ENCODE peak calls at places on chromosomes 6 and 20, in nine cellular contexts. N is NCI-H82; Q is IMR-90; H is SW480; S is dermis microvascular lymphatic vessel endothelial cell; O is endodermal cell; U is T-helper 1 cell; B is AG08395; F is CD8-positive, alpha-beta memory T cell. I is an unnamed sample.

GRCh38 chr20:8360035-8360434 is 228.0 kb downstream of the PLCB1 start:
- DNase-seq in B (no peak), S (no peak), O (peak; percentile 78), N (no peak), Q (no peak), U (no peak), H (no peak), F (no peak), I (peak; percentile 89)

GRCh38 chr6:107823047-107823557 is 1.0 kb downstream of the SCML4 start:
- DNase-seq in F (peak; percentile 33), B (no peak), U (peak; percentile 68), Q (no peak), N (no peak), S (no peak), O (no peak), H (no peak), I (no peak)

GRCh38 chr20:11372831-11373230 is 544.9 kb upstream of the BTBD3 start:
- DNase-seq in H (no peak), S (no peak), U (no peak), N (no peak), Q (no peak), O (no peak), F (no peak), B (no peak), I (peak; percentile 25)

GRCh38 chr6:167130712-167131684 is 8.1 kb downstream of the CCR6 start:
- DNase-seq in U (no peak), B (no peak), N (no peak), Q (no peak), F (no peak), S (no peak), O (no peak), H (peak; percentile 49), I (no peak)

GRCh38 chr20:3716195-3716834 is 3.9 kb upstream of the SIGLEC1 start:
- DNase-seq in S (no peak), Q (peak; percentile 37), O (peak; percentile 86), N (peak; percentile 79), B (peak; percentile 64), H (peak; percentile 72), F (no peak), U (peak; percentile 25), I (peak; percentile 80)

GRCh38 chr6:53107091-53107490 is 41.5 kb downstream of the GCM1 start:
- DNase-seq in U (no peak), Q (peak; percentile 50), N (no peak), F (no peak), H (no peak), B (peak; percentile 74), S (no peak), O (peak; percentile 33), I (no peak)

GRCh38 chr6:43012364-43012763 is 1.4 kb downstream of the MEA1 start:
- DNase-seq in N (no peak), O (no peak), B (no peak), F (no peak), H (no peak), U (no peak), S (no peak), Q (no peak), I (no peak)

GRCh38 chr6:53603381-53604121 is 58.6 kb upstream of the GCLC start:
- DNase-seq in S (no peak), Q (peak; percentile 47), H (no peak), O (no peak), U (no peak), B (no peak), N (no peak), F (no peak), I (no peak)

GRCh38 chr6:148451690-148452089 is 109.1 kb downstream of the SASH1 start:
- DNase-seq in S (peak; percentile 91), O (peak; percentile 16), H (no peak), F (no peak), N (no peak), B (no peak), Q (no peak), U (peak; percentile 7), I (no peak)

GRCh38 chr6:32439708-32440214 is at the start of gene HLA-DRA:
- DNase-seq in S (peak; percentile 39), O (peak; percentile 51), F (no peak), B (peak; percentile 66), Q (peak; percentile 33), U (peak; percentile 91), N (peak; percentile 71), H (peak; percentile 61), I (peak; percentile 77)

GRCh38 chr6:31651602-31652191 is 764 bp downstream of the BAG6 start:
- DNase-seq in B (peak; percentile 87), N (peak; percentile 92), H (peak; percentile 77), U (peak; percentile 78), O (no peak), Q (peak; percentile 80), S (peak; percentile 92), F (no peak), I (peak; percentile 96)

GRCh38 chr6:89944181-89944755 is 50.0 kb downstream of the GJA10 start:
- DNase-seq in U (no peak), O (no peak), B (no peak), H (no peak), N (no peak), F (no peak), S (no peak), Q (peak; percentile 25), I (no peak)

GRCh38 chr20:1707588-1708449 is 50.2 kb upstream of the SIRPG start:
- DNase-seq in S (no peak), B (no peak), Q (no peak), F (no peak), O (no peak), N (no peak), H (no peak), U (no peak), I (no peak)

GRCh38 chr6:159766923-159767322 is 5.1 kb downstream of the ACAT2 start:
- DNase-seq in Q (peak; percentile 72), B (no peak), N (no peak), S (no peak), F (no peak), U (no peak), O (no peak), H (no peak), I (no peak)

GRCh38 chr6:150448221-150448620 is 79.4 kb downstream of the IYD start:
- DNase-seq in H (no peak), O (no peak), N (no peak), Q (no peak), F (no peak), S (no peak), U (no peak), B (no peak), I (peak; percentile 25)

GRCh38 chr6:15515660-15516375 is 147.0 kb downstream of the DTNBP1 start:
- DNase-seq in N (no peak), F (no peak), Q (no peak), H (no peak), B (no peak), U (no peak), S (no peak), O (no peak), I (no peak)

GRCh38 chr6:81130969-81131368 is 621.5 kb downstream of the TENT5A start:
- DNase-seq in U (no peak), H (no peak), F (no peak), Q (no peak), S (no peak), B (no peak), N (no peak), O (no peak), I (no peak)

GRCh38 chr20:19832875-19833274 is 74.8 kb downstream of the RIN2 start:
- DNase-seq in F (no peak), H (no peak), O (no peak), S (no peak), U (no peak), N (peak; percentile 97), B (no peak), Q (no peak), I (no peak)

GRCh38 chr6:125598422-125598821 is 151.0 kb upstream of the HEY2 start:
- DNase-seq in F (no peak), Q (peak; percentile 76), S (no peak), N (peak; percentile 21), U (no peak), O (no peak), H (peak; percentile 16), B (peak; percentile 85), I (peak; percentile 20)

GRCh38 chr20:2796011-2796660 is 4.3 kb downstream of the CPXM1 start:
- DNase-seq in Q (no peak), U (no peak), B (no peak), H (no peak), F (no peak), O (no peak), N (no peak), S (no peak), I (no peak)

GRCh38 chr20:6566821-6567220 is 200.7 kb upstream of the BMP2 start:
- DNase-seq in S (no peak), H (no peak), Q (peak; percentile 96), U (no peak), O (no peak), B (peak; percentile 46), N (no peak), F (no peak), I (no peak)

GRCh38 chr6:168265827-168266815 is 53.5 kb downstream of the DACT2 start:
- DNase-seq in S (no peak), H (no peak), N (no peak), O (no peak), Q (no peak), U (no peak), B (no peak), F (no peak), I (no peak)

GRCh38 chr6:20647585-20647984 is 113.3 kb downstream of the CDKAL1 start:
- DNase-seq in O (no peak), B (no peak), S (no peak), N (no peak), F (no peak), H (no peak), U (peak; percentile 7), Q (no peak), I (no peak)

GRCh38 chr6:154164397-154164796 is 125.4 kb downstream of the OPRM1 start:
- DNase-seq in O (no peak), U (no peak), F (no peak), H (no peak), B (peak; percentile 72), S (peak; percentile 67), Q (peak; percentile 78), N (no peak), I (no peak)

GRCh38 chr6:35441205-35441604 is 10.9 kb upstream of the FANCE start:
- DNase-seq in H (no peak), U (no peak), F (no peak), Q (no peak), N (no peak), S (no peak), O (no peak), B (no peak), I (no peak)

GRCh38 chr20:38123021-38123587 is 42.0 kb downstream of the TGM2 start:
- DNase-seq in U (peak; percentile 19), F (no peak), O (peak; percentile 50), S (no peak), N (no peak), Q (peak; percentile 78), B (no peak), H (peak; percentile 60), I (peak; percentile 56)

GRCh38 chr6:17202526-17202925 is 78.6 kb upstream of the RBM24 start:
- DNase-seq in N (no peak), H (no peak), B (no peak), S (no peak), O (no peak), F (no peak), U (no peak), Q (peak; percentile 16), I (no peak)

I was measured in mesendoderm.